ENCODE peak calls at places on chromosomes 3 and 15, in five cellular contexts. One of them, this sample, is unnamed. For H3K36me3, the result is how much of the 10 kb centered on the place peaks cover.

GRCh38 chr3:159252772-159253384 is 451.0 kb downstream of the MFSD1 start:
- DNase-seq in heart left ventricle: no peak
- DNase-seq in psoas muscle: no peak
- DNase-seq in brain microvascular endothelial cell: peak
- DNase-seq in HepG2: peak
- DNase-seq in this sample: no peak

GRCh38 chr3:4826237-4827100 is 152.8 kb upstream of the BHLHE40 start:
- DNase-seq in heart left ventricle: peak
- DNase-seq in psoas muscle: peak
- DNase-seq in brain microvascular endothelial cell: no peak
- DNase-seq in HepG2: no peak
- DNase-seq in this sample: peak

GRCh38 chr15:64975390-64975789 is 14.3 kb downstream of the SPG21 start:
- DNase-seq in heart left ventricle: no peak
- DNase-seq in psoas muscle: no peak
- DNase-seq in brain microvascular endothelial cell: no peak
- DNase-seq in HepG2: no peak
- DNase-seq in this sample: no peak

GRCh38 chr15:48406911-48407310 is 75.7 kb downstream of the DUT start:
- DNase-seq in heart left ventricle: no peak
- DNase-seq in psoas muscle: no peak
- DNase-seq in brain microvascular endothelial cell: no peak
- DNase-seq in HepG2: no peak
- DNase-seq in this sample: no peak

GRCh38 chr15:39498642-39499041 is 82.2 kb upstream of the THBS1 start:
- DNase-seq in heart left ventricle: no peak
- DNase-seq in psoas muscle: no peak
- DNase-seq in brain microvascular endothelial cell: no peak
- DNase-seq in HepG2: no peak
- DNase-seq in this sample: no peak

GRCh38 chr3:186270711-186271110 is 91.3 kb downstream of the DGKG start:
- DNase-seq in heart left ventricle: no peak
- DNase-seq in psoas muscle: no peak
- DNase-seq in brain microvascular endothelial cell: no peak
- DNase-seq in HepG2: no peak
- DNase-seq in this sample: no peak

GRCh38 chr3:138474163-138474562 is 39.7 kb downstream of the ESYT3 start:
- DNase-seq in heart left ventricle: no peak
- DNase-seq in psoas muscle: peak
- DNase-seq in brain microvascular endothelial cell: no peak
- DNase-seq in HepG2: no peak
- DNase-seq in this sample: no peak

GRCh38 chr15:79433610-79434009 is 1.5 kb downstream of the MINAR1 start:
- DNase-seq in heart left ventricle: no peak
- DNase-seq in psoas muscle: no peak
- DNase-seq in brain microvascular endothelial cell: no peak
- DNase-seq in HepG2: no peak
- DNase-seq in this sample: no peak

GRCh38 chr3:89227218-89227617 is 119.8 kb downstream of the EPHA3 start:
- DNase-seq in heart left ventricle: no peak
- DNase-seq in psoas muscle: no peak
- DNase-seq in brain microvascular endothelial cell: peak
- DNase-seq in HepG2: no peak
- DNase-seq in this sample: no peak

GRCh38 chr15:72117448-72117697 is 577 bp downstream of the MYO9A start:
- DNase-seq in heart left ventricle: peak
- DNase-seq in psoas muscle: peak
- DNase-seq in brain microvascular endothelial cell: peak
- DNase-seq in HepG2: peak
- DNase-seq in this sample: peak

GRCh38 chr3:168248383-168249047 is 152.8 kb upstream of the GOLIM4 start:
- DNase-seq in heart left ventricle: peak
- DNase-seq in psoas muscle: peak
- DNase-seq in brain microvascular endothelial cell: peak
- DNase-seq in HepG2: no peak
- DNase-seq in this sample: peak

GRCh38 chr3:111787556-111788463 is 71.3 kb upstream of the PHLDB2 start:
- DNase-seq in heart left ventricle: no peak
- DNase-seq in psoas muscle: no peak
- DNase-seq in brain microvascular endothelial cell: no peak
- DNase-seq in HepG2: no peak
- DNase-seq in this sample: no peak

GRCh38 chr3:115996420-115997108 is 373.3 kb downstream of the GAP43 start:
- DNase-seq in heart left ventricle: no peak
- DNase-seq in psoas muscle: no peak
- DNase-seq in brain microvascular endothelial cell: peak
- DNase-seq in HepG2: no peak
- DNase-seq in this sample: no peak

GRCh38 chr15:33964665-33965040 is 3.6 kb upstream of the CHRM5 start:
- DNase-seq in heart left ventricle: no peak
- DNase-seq in psoas muscle: no peak
- DNase-seq in brain microvascular endothelial cell: no peak
- DNase-seq in HepG2: no peak
- DNase-seq in this sample: no peak

GRCh38 chr15:57213783-57214366 is 162.4 kb upstream of the CGNL1 start:
- DNase-seq in heart left ventricle: no peak
- DNase-seq in psoas muscle: no peak
- DNase-seq in brain microvascular endothelial cell: no peak
- DNase-seq in HepG2: peak
- DNase-seq in this sample: no peak
- TF ChIP-seq CTCF in heart left ventricle: peak
- TF ChIP-seq CTCF in psoas muscle: peak
- TF ChIP-seq CTCF in brain microvascular endothelial cell: peak
- TF ChIP-seq CTCF in HepG2: peak
- TF ChIP-seq CTCF in this sample: no peak

GRCh38 chr15:73983211-73983727 is 8.8 kb downstream of the STOML1 start:
- DNase-seq in heart left ventricle: peak
- DNase-seq in psoas muscle: peak
- DNase-seq in brain microvascular endothelial cell: peak
- DNase-seq in HepG2: no peak
- DNase-seq in this sample: peak
- H3K27ac ChIP-seq in heart left ventricle: peak
- H3K27ac ChIP-seq in psoas muscle: peak
- H3K27ac ChIP-seq in brain microvascular endothelial cell: peak
- H3K27ac ChIP-seq in HepG2: no peak
- H3K27ac ChIP-seq in this sample: peak

GRCh38 chr3:119508172-119508845 is 10.0 kb downstream of the TIMMDC1 start:
- DNase-seq in heart left ventricle: no peak
- DNase-seq in psoas muscle: no peak
- DNase-seq in brain microvascular endothelial cell: no peak
- DNase-seq in HepG2: no peak
- DNase-seq in this sample: no peak
- H3K36me3 ChIP-seq in heart left ventricle: under half
- H3K36me3 ChIP-seq in psoas muscle: half or more
- H3K36me3 ChIP-seq in brain microvascular endothelial cell: under half
- H3K36me3 ChIP-seq in HepG2: under half
- H3K36me3 ChIP-seq in this sample: under half

GRCh38 chr3:142366434-142366833 is 81.4 kb downstream of the XRN1 start:
- DNase-seq in heart left ventricle: no peak
- DNase-seq in psoas muscle: no peak
- DNase-seq in brain microvascular endothelial cell: no peak
- DNase-seq in HepG2: peak
- DNase-seq in this sample: no peak
- TF ChIP-seq CTCF in heart left ventricle: no peak
- TF ChIP-seq CTCF in psoas muscle: no peak
- TF ChIP-seq CTCF in brain microvascular endothelial cell: peak
- TF ChIP-seq CTCF in HepG2: peak
- TF ChIP-seq CTCF in this sample: no peak

GRCh38 chr15:100034191-100034590 is 301.0 kb upstream of the LYSMD4 start:
- DNase-seq in heart left ventricle: no peak
- DNase-seq in psoas muscle: no peak
- DNase-seq in brain microvascular endothelial cell: no peak
- DNase-seq in HepG2: no peak
- DNase-seq in this sample: no peak
- H3K27ac ChIP-seq in heart left ventricle: peak
- H3K27ac ChIP-seq in psoas muscle: no peak
- H3K27ac ChIP-seq in brain microvascular endothelial cell: no peak
- H3K27ac ChIP-seq in HepG2: no peak
- H3K27ac ChIP-seq in this sample: no peak

DNA sequence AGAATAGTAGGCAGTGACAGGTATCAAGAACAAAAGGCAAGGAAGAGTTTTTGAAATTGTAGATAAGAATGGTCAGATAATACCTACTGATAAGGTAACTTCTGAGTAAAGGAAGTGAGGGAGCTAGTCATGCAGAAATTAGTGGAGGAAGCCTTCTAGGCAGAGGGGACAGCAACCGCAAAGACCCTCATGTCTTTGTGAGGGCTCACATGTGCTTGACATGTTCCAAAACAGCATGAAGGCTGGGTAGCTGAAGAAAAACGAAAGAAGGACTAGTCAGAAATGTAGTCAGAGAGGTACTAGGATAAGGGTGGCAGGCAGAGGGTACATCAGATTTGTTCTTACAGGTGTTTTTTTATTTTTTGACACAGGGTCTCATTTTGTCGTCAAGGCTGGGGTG is 5.3 kb downstream of the SIN3A start:
- DNase-seq in heart left ventricle: no peak
- DNase-seq in psoas muscle: no peak
- DNase-seq in brain microvascular endothelial cell: no peak
- DNase-seq in HepG2: no peak
- DNase-seq in this sample: no peak
- H3K36me3 ChIP-seq in heart left ventricle: under half
- H3K36me3 ChIP-seq in psoas muscle: under half
- H3K36me3 ChIP-seq in brain microvascular endothelial cell: under half
- H3K36me3 ChIP-seq in HepG2: under half
- H3K36me3 ChIP-seq in this sample: under half

GRCh38 chr3:187946981-187947380 is 201.7 kb upstream of the BCL6 start:
- DNase-seq in heart left ventricle: no peak
- DNase-seq in psoas muscle: no peak
- DNase-seq in brain microvascular endothelial cell: no peak
- DNase-seq in HepG2: no peak
- DNase-seq in this sample: no peak

GRCh38 chr3:187945374-187945773 is 200.1 kb upstream of the BCL6 start:
- DNase-seq in heart left ventricle: no peak
- DNase-seq in psoas muscle: no peak
- DNase-seq in brain microvascular endothelial cell: no peak
- DNase-seq in HepG2: no peak
- DNase-seq in this sample: no peak

GRCh38 chr3:187944391-187945179 is 199.3 kb upstream of the BCL6 start:
- DNase-seq in heart left ventricle: no peak
- DNase-seq in psoas muscle: no peak
- DNase-seq in brain microvascular endothelial cell: no peak
- DNase-seq in HepG2: no peak
- DNase-seq in this sample: no peak

GRCh38 chr3:187947927-187948682 is 202.8 kb upstream of the BCL6 start:
- DNase-seq in heart left ventricle: peak
- DNase-seq in psoas muscle: peak
- DNase-seq in brain microvascular endothelial cell: no peak
- DNase-seq in HepG2: no peak
- DNase-seq in this sample: no peak

GRCh38 chr3:187946031-187946691 is 200.9 kb upstream of the BCL6 start:
- DNase-seq in heart left ventricle: no peak
- DNase-seq in psoas muscle: no peak
- DNase-seq in brain microvascular endothelial cell: peak
- DNase-seq in HepG2: peak
- DNase-seq in this sample: no peak
- TF ChIP-seq CTCF in heart left ventricle: no peak
- TF ChIP-seq CTCF in psoas muscle: no peak
- TF ChIP-seq CTCF in brain microvascular endothelial cell: no peak
- TF ChIP-seq CTCF in HepG2: no peak
- TF ChIP-seq CTCF in this sample: no peak

GRCh38 chr15:92920595-92921169 is 20.6 kb downstream of the CHD2 start:
- DNase-seq in heart left ventricle: no peak
- DNase-seq in psoas muscle: no peak
- DNase-seq in brain microvascular endothelial cell: no peak
- DNase-seq in HepG2: no peak
- DNase-seq in this sample: no peak
- H3K27ac ChIP-seq in heart left ventricle: peak
- H3K27ac ChIP-seq in psoas muscle: peak
- H3K27ac ChIP-seq in brain microvascular endothelial cell: no peak
- H3K27ac ChIP-seq in HepG2: no peak
- H3K27ac ChIP-seq in this sample: peak

GRCh38 chr3:52461874-52462273 is 6.5 kb downstream of the NISCH start:
- DNase-seq in heart left ventricle: no peak
- DNase-seq in psoas muscle: no peak
- DNase-seq in brain microvascular endothelial cell: no peak
- DNase-seq in HepG2: no peak
- DNase-seq in this sample: peak
- H3K36me3 ChIP-seq in heart left ventricle: under half
- H3K36me3 ChIP-seq in psoas muscle: half or more
- H3K36me3 ChIP-seq in brain microvascular endothelial cell: under half
- H3K36me3 ChIP-seq in HepG2: under half
- H3K36me3 ChIP-seq in this sample: under half